ENCODE peak calls at places on chromosomes 2 and 18, in ten cellular contexts. K is transverse colon; Y is tibial artery; T is adipocyte; W is tibial nerve; G is cardiac muscle cell; A is neuronal stem cell; U is CD4-positive, CD25-positive, alpha-beta regulatory T cell; N is mesendoderm; O is GM23248. V is an unnamed sample.
A peak's percentile ranks its signal among the peaks of the same experiment; 100 is the strongest.

GRCh38 chr2:205858781-205859478 is 176.6 kb downstream of the NRP2 start:
- DNase-seq in K (peak; percentile 24), Y (no peak), T (peak; percentile 55), W (peak; percentile 22), G (no peak), A (no peak), U (no peak), N (peak; percentile 16), O (peak; percentile 72), V (no peak)

GRCh38 chr2:64595397-64596160 is 58.1 kb downstream of the SERTAD2 start:
- DNase-seq in K (peak; percentile 34), Y (no peak), T (peak; percentile 64), W (no peak), G (peak; percentile 50), A (no peak), U (no peak), N (peak; percentile 59), O (peak; percentile 47), V (no peak)

GRCh38 chr2:230347659-230348305 is 20.8 kb downstream of the SP140L start:
- DNase-seq in K (no peak), Y (no peak), T (peak; percentile 12), W (no peak), G (no peak), A (no peak), U (no peak), N (no peak), O (no peak), V (no peak)

GRCh38 chr2:174012347-174013309 is 47.5 kb upstream of the SP3 start:
- DNase-seq in K (peak; percentile 66), Y (peak; percentile 87), T (no peak), W (peak; percentile 57), G (no peak), A (no peak), U (peak; percentile 5), N (peak; percentile 83), O (peak; percentile 85), V (no peak)

GRCh38 chr2:230874876-230875275 is 10.1 kb downstream of the ITM2C start:
- DNase-seq in K (no peak), Y (no peak), T (no peak), W (no peak), G (no peak), A (no peak), U (no peak), N (no peak), O (no peak), V (no peak)

GRCh38 chr2:173359231-173359630 is 4.6 kb downstream of the CDCA7 start:
- DNase-seq in K (no peak), Y (no peak), T (no peak), W (no peak), G (no peak), A (no peak), U (no peak), N (no peak), O (no peak), V (no peak)

GRCh38 chr18:1929720-1930119 is 641.6 kb downstream of the METTL4 start:
- DNase-seq in K (no peak), Y (no peak), T (no peak), W (no peak), G (no peak), A (no peak), U (no peak), N (peak; percentile 68), O (no peak), V (no peak)

GRCh38 chr2:46983065-46983801 is 67.6 kb upstream of the MCFD2 start:
- DNase-seq in K (peak; percentile 66), Y (no peak), T (peak; percentile 68), W (no peak), G (no peak), A (no peak), U (no peak), N (peak; percentile 29), O (peak; percentile 80), V (no peak)

GRCh38 chr2:79935771-79936657 is 368.5 kb downstream of the LRRTM1 start:
- DNase-seq in K (peak; percentile 48), Y (no peak), T (peak; percentile 92), W (no peak), G (peak; percentile 72), A (peak; percentile 49), U (no peak), N (peak; percentile 91), O (peak; percentile 83), V (no peak)

GRCh38 chr2:50729306-50730105 is 302.4 kb downstream of the NRXN1 start:
- DNase-seq in K (no peak), Y (no peak), T (no peak), W (no peak), G (no peak), A (no peak), U (no peak), N (peak; percentile 38), O (no peak), V (no peak)

GRCh38 chr2:219631925-219632757 is 4.7 kb downstream of the SLC4A3 start:
- DNase-seq in K (no peak), Y (peak; percentile 63), T (no peak), W (no peak), G (no peak), A (no peak), U (no peak), N (no peak), O (no peak), V (no peak)

GRCh38 chr2:375270-375946 is 87.5 kb upstream of the ALKAL2 start:
- DNase-seq in K (no peak), Y (no peak), T (no peak), W (no peak), G (no peak), A (no peak), U (no peak), N (no peak), O (no peak), V (no peak)

DNA sequence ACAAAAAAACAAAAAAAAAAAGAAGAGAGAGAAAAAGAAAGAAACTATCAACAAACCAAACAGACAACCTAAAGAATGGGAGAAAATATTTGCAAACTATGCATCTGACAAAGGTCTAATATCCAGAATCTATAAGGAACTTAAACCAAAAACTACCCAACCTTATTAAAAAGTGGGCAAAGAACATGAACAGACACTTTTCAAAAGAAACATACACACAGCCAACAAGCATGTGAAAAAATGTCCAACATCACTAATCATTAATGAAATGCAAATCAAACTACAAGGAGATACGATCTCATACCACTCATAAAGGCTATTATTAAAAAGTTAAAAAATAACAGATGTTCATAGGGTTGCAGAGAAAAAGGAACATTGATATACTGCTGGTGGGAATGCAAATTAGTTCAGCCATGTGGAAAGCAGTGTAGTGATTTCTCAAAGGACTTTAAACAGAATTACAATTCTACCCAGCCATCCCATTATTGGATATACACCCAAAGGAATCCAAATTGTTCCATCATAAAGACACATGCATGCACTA is 7.2 kb upstream of the POLE4 start:
- DNase-seq in K (no peak), Y (no peak), T (no peak), W (no peak), G (no peak), A (no peak), U (no peak), N (no peak), O (no peak), V (no peak)
- H3K4me1 ChIP-seq in K (no peaks in the 10 kb centered on the region), Y (no peaks in the 10 kb centered on the region), T (no peaks in the 10 kb centered on the region), W (no peaks in the 10 kb centered on the region), G (no peaks in the 10 kb centered on the region), A (no peaks in the 10 kb centered on the region), U (no peaks in the 10 kb centered on the region), N (no peaks in the 10 kb centered on the region), O (no peaks in the 10 kb centered on the region), V (no peaks in the 10 kb centered on the region)

GRCh38 chr2:237759176-237759575 is 39.4 kb upstream of the RBM44 start:
- DNase-seq in K (no peak), Y (no peak), T (no peak), W (no peak), G (no peak), A (no peak), U (no peak), N (no peak), O (no peak), V (no peak)

GRCh38 chr2:237760506-237761502 is 37.8 kb upstream of the RBM44 start:
- DNase-seq in K (no peak), Y (no peak), T (no peak), W (no peak), G (no peak), A (no peak), U (no peak), N (no peak), O (peak; percentile 32), V (no peak)

GRCh38 chr2:237765875-237766274 is 32.7 kb upstream of the RBM44 start:
- DNase-seq in K (no peak), Y (no peak), T (no peak), W (no peak), G (no peak), A (no peak), U (no peak), N (no peak), O (peak; percentile 48), V (no peak)

GRCh38 chr2:237766334-237766733 is 32.2 kb upstream of the RBM44 start:
- DNase-seq in K (no peak), Y (no peak), T (peak; percentile 24), W (no peak), G (no peak), A (no peak), U (no peak), N (peak; percentile 60), O (peak; percentile 61), V (no peak)

DNA sequence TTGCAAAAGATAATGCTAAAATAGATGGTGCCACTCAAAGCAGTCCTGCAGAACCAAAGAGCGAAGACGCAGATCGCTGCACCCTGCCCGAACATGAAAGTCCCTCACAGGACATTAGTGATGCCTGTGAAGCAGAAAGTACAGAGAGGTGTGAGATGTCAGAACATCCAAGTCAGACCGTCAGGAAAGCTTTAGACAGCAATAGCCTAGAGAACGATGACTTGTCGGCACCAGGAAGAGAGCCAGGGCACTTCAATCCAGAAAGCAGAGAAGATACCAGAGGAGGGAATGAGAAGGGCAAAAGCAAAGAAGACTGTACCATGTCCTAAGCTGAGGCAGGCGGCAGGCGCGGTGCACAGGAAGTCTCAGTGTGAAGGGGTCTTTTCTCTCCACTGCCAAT is 34.8 kb upstream of the RBM44 start:
- DNase-seq in K (no peak), Y (no peak), T (no peak), W (no peak), G (no peak), A (no peak), U (no peak), N (no peak), O (no peak), V (no peak)
- H3K27me3 ChIP-seq in K (no peaks in the 10 kb centered on the region), Y (no peaks in the 10 kb centered on the region), T (no peaks in the 10 kb centered on the region), W (no peaks in the 10 kb centered on the region), G (no peaks in the 10 kb centered on the region), A (no peaks in the 10 kb centered on the region), U (no peaks in the 10 kb centered on the region), N (no peaks in the 10 kb centered on the region), O (no peaks in the 10 kb centered on the region), V (no peaks in the 10 kb centered on the region)

DNA sequence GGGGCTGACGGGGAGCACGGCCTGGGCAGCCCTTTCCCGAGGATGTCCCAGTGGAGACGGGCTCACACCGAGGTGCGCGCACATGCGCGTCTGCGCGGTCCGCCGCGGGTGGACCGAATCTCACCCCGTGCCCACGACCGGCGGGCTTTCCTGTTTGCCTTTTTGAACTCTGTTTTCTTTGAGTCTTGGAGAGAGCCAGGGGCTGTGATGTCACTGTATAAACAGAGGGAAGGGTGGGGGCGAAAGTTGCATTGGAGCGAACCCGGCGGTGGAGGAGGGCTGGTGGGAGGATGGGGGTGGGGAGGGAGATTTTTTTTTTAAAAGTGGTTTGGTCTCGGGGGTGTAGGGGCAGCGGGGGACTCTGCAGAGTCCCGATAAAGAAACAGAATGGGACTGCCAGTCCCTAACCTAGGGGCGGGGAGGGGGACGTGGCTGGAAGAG is 141.2 kb upstream of the CTAGE1 start:
- DNase-seq in K (peak; percentile 47), Y (peak; percentile 86), T (peak; percentile 85), W (no peak), G (peak; percentile 75), A (no peak), U (no peak), N (peak; percentile 44), O (peak; percentile 85), V (peak; percentile 49)
- H3K4me3 ChIP-seq in K (peak overlapping the region; percentile 56), Y (peak overlapping the region; percentile 69), T (peak overlapping the region; percentile 79), W (peak overlapping the region; percentile 34), G (peak overlapping the region; percentile 46), A (peak overlapping the region; percentile 75), U (no peak overlapping the region), N (peak overlapping the region; percentile 4), O (peak overlapping the region; percentile 75), V (peak overlapping the region; percentile 83)

GRCh38 chr2:178927173-178927572 is 120.0 kb upstream of the TTN start:
- DNase-seq in K (no peak), Y (no peak), T (no peak), W (no peak), G (no peak), A (no peak), U (no peak), N (no peak), O (no peak), V (no peak)
- H3K4me1 ChIP-seq in K (no peaks in the 10 kb centered on the region), Y (no peaks in the 10 kb centered on the region), T (peaks cover 6% of the 10 kb centered on the region), W (no peaks in the 10 kb centered on the region), G (peaks cover 30% of the 10 kb centered on the region), A (no peaks in the 10 kb centered on the region), U (no peaks in the 10 kb centered on the region), N (no peaks in the 10 kb centered on the region), O (no peaks in the 10 kb centered on the region), V (no peaks in the 10 kb centered on the region)

V was measured in thoracic aorta.